ENCODE peak calls at places on chromosomes 11 and 22, in nine cellular contexts. One of them, this sample, is unnamed.

GRCh38 chr22:39634530-39635399 is 64.2 kb downstream of the CACNA1I start:
- ATAC-seq in right lobe of liver: no peak
- ATAC-seq in A549: peak
- ATAC-seq in heart left ventricle: no peak
- ATAC-seq in upper lobe of left lung: no peak
- ATAC-seq in GM12878: no peak
- ATAC-seq in HCT116: peak
- ATAC-seq in IMR-90: peak
- ATAC-seq in body of pancreas: no peak
- ATAC-seq in this sample: no peak

GRCh38 chr22:25038771-25039170 is 86.3 kb downstream of the KIAA1671 start:
- ATAC-seq in right lobe of liver: peak
- ATAC-seq in A549: no peak
- ATAC-seq in heart left ventricle: no peak
- ATAC-seq in upper lobe of left lung: no peak
- ATAC-seq in GM12878: no peak
- ATAC-seq in HCT116: no peak
- ATAC-seq in IMR-90: no peak
- ATAC-seq in body of pancreas: no peak
- ATAC-seq in this sample: no peak

GRCh38 chr11:117199061-117199915 is at the start of gene TAGLN:
- ATAC-seq in right lobe of liver: peak
- ATAC-seq in A549: peak
- ATAC-seq in heart left ventricle: peak
- ATAC-seq in upper lobe of left lung: peak
- ATAC-seq in GM12878: no peak
- ATAC-seq in HCT116: peak
- ATAC-seq in IMR-90: peak
- ATAC-seq in body of pancreas: peak
- ATAC-seq in this sample: peak

GRCh38 chr11:87301785-87302540 is 264.2 kb downstream of the TMEM135 start:
- ATAC-seq in right lobe of liver: no peak
- ATAC-seq in A549: no peak
- ATAC-seq in heart left ventricle: no peak
- ATAC-seq in upper lobe of left lung: peak
- ATAC-seq in GM12878: no peak
- ATAC-seq in HCT116: no peak
- ATAC-seq in IMR-90: no peak
- ATAC-seq in body of pancreas: no peak
- ATAC-seq in this sample: no peak

GRCh38 chr22:31530816-31531180 is 34.5 kb downstream of the SFI1 start:
- ATAC-seq in right lobe of liver: no peak
- ATAC-seq in A549: no peak
- ATAC-seq in heart left ventricle: no peak
- ATAC-seq in upper lobe of left lung: no peak
- ATAC-seq in GM12878: no peak
- ATAC-seq in HCT116: no peak
- ATAC-seq in IMR-90: peak
- ATAC-seq in body of pancreas: no peak
- ATAC-seq in this sample: peak

GRCh38 chr11:78526497-78527146 is 48.0 kb downstream of the NARS2 start:
- ATAC-seq in right lobe of liver: peak
- ATAC-seq in A549: no peak
- ATAC-seq in heart left ventricle: no peak
- ATAC-seq in upper lobe of left lung: no peak
- ATAC-seq in GM12878: no peak
- ATAC-seq in HCT116: no peak
- ATAC-seq in IMR-90: no peak
- ATAC-seq in body of pancreas: no peak
- ATAC-seq in this sample: no peak

GRCh38 chr11:84310261-84310660 is 1024.1 kb upstream of the CCDC90B start:
- ATAC-seq in right lobe of liver: no peak
- ATAC-seq in A549: no peak
- ATAC-seq in heart left ventricle: no peak
- ATAC-seq in upper lobe of left lung: no peak
- ATAC-seq in GM12878: no peak
- ATAC-seq in HCT116: no peak
- ATAC-seq in IMR-90: no peak
- ATAC-seq in body of pancreas: no peak
- ATAC-seq in this sample: no peak

GRCh38 chr11:35260342-35260985 is 121.5 kb downstream of the CD44 start:
- ATAC-seq in right lobe of liver: no peak
- ATAC-seq in A549: peak
- ATAC-seq in heart left ventricle: no peak
- ATAC-seq in upper lobe of left lung: peak
- ATAC-seq in GM12878: no peak
- ATAC-seq in HCT116: no peak
- ATAC-seq in IMR-90: peak
- ATAC-seq in body of pancreas: peak
- ATAC-seq in this sample: peak

GRCh38 chr11:134231958-134232674 is 7.6 kb downstream of the VPS26B start:
- ATAC-seq in right lobe of liver: peak
- ATAC-seq in A549: no peak
- ATAC-seq in heart left ventricle: no peak
- ATAC-seq in upper lobe of left lung: no peak
- ATAC-seq in GM12878: no peak
- ATAC-seq in HCT116: no peak
- ATAC-seq in IMR-90: no peak
- ATAC-seq in body of pancreas: no peak
- ATAC-seq in this sample: no peak

GRCh38 chr11:134176284-134176683 is 47.5 kb downstream of the NCAPD3 start:
- ATAC-seq in right lobe of liver: no peak
- ATAC-seq in A549: no peak
- ATAC-seq in heart left ventricle: peak
- ATAC-seq in upper lobe of left lung: no peak
- ATAC-seq in GM12878: no peak
- ATAC-seq in HCT116: no peak
- ATAC-seq in IMR-90: no peak
- ATAC-seq in body of pancreas: no peak
- ATAC-seq in this sample: no peak

GRCh38 chr11:71302534-71302909 is 50.1 kb upstream of the SHANK2 start:
- ATAC-seq in right lobe of liver: no peak
- ATAC-seq in A549: no peak
- ATAC-seq in heart left ventricle: no peak
- ATAC-seq in upper lobe of left lung: no peak
- ATAC-seq in GM12878: no peak
- ATAC-seq in HCT116: no peak
- ATAC-seq in IMR-90: no peak
- ATAC-seq in body of pancreas: no peak
- ATAC-seq in this sample: no peak

GRCh38 chr11:47987781-47988180 is 7.4 kb downstream of the PTPRJ start:
- ATAC-seq in right lobe of liver: no peak
- ATAC-seq in A549: no peak
- ATAC-seq in heart left ventricle: no peak
- ATAC-seq in upper lobe of left lung: peak
- ATAC-seq in GM12878: peak
- ATAC-seq in HCT116: no peak
- ATAC-seq in IMR-90: no peak
- ATAC-seq in body of pancreas: no peak
- ATAC-seq in this sample: no peak

GRCh38 chr22:26239561-26239960 is 70.3 kb downstream of the SEZ6L start:
- ATAC-seq in right lobe of liver: no peak
- ATAC-seq in A549: no peak
- ATAC-seq in heart left ventricle: no peak
- ATAC-seq in upper lobe of left lung: no peak
- ATAC-seq in GM12878: no peak
- ATAC-seq in HCT116: no peak
- ATAC-seq in IMR-90: no peak
- ATAC-seq in body of pancreas: no peak
- ATAC-seq in this sample: no peak

GRCh38 chr22:49760280-49760629 is 67.4 kb downstream of the BRD1 start:
- ATAC-seq in right lobe of liver: no peak
- ATAC-seq in A549: no peak
- ATAC-seq in heart left ventricle: no peak
- ATAC-seq in upper lobe of left lung: no peak
- ATAC-seq in GM12878: no peak
- ATAC-seq in HCT116: no peak
- ATAC-seq in IMR-90: no peak
- ATAC-seq in body of pancreas: no peak
- ATAC-seq in this sample: no peak

GRCh38 chr11:134554861-134555260 is 142.8 kb upstream of the B3GAT1 start:
- ATAC-seq in right lobe of liver: no peak
- ATAC-seq in A549: no peak
- ATAC-seq in heart left ventricle: no peak
- ATAC-seq in upper lobe of left lung: no peak
- ATAC-seq in GM12878: no peak
- ATAC-seq in HCT116: no peak
- ATAC-seq in IMR-90: no peak
- ATAC-seq in body of pancreas: no peak
- ATAC-seq in this sample: no peak

GRCh38 chr11:120125005-120125404 is 12.9 kb downstream of the TRIM29 start:
- ATAC-seq in right lobe of liver: no peak
- ATAC-seq in A549: peak
- ATAC-seq in heart left ventricle: no peak
- ATAC-seq in upper lobe of left lung: peak
- ATAC-seq in GM12878: peak
- ATAC-seq in HCT116: peak
- ATAC-seq in IMR-90: peak
- ATAC-seq in body of pancreas: no peak
- ATAC-seq in this sample: peak

GRCh38 chr11:73372371-73372993 is 3.7 kb upstream of the RELT start:
- ATAC-seq in right lobe of liver: no peak
- ATAC-seq in A549: peak
- ATAC-seq in heart left ventricle: peak
- ATAC-seq in upper lobe of left lung: no peak
- ATAC-seq in GM12878: no peak
- ATAC-seq in HCT116: peak
- ATAC-seq in IMR-90: no peak
- ATAC-seq in body of pancreas: no peak
- ATAC-seq in this sample: no peak

GRCh38 chr11:5618807-5619206 is 6.0 kb upstream of the TRIM34 start:
- ATAC-seq in right lobe of liver: no peak
- ATAC-seq in A549: no peak
- ATAC-seq in heart left ventricle: no peak
- ATAC-seq in upper lobe of left lung: no peak
- ATAC-seq in GM12878: no peak
- ATAC-seq in HCT116: no peak
- ATAC-seq in IMR-90: peak
- ATAC-seq in body of pancreas: no peak
- ATAC-seq in this sample: no peak

GRCh38 chr11:35227551-35228341 is 88.8 kb downstream of the CD44 start:
- ATAC-seq in right lobe of liver: peak
- ATAC-seq in A549: no peak
- ATAC-seq in heart left ventricle: no peak
- ATAC-seq in upper lobe of left lung: peak
- ATAC-seq in GM12878: no peak
- ATAC-seq in HCT116: no peak
- ATAC-seq in IMR-90: no peak
- ATAC-seq in body of pancreas: no peak
- ATAC-seq in this sample: peak

GRCh38 chr22:23212061-23213030 is 32.0 kb downstream of the BCR start:
- ATAC-seq in right lobe of liver: no peak
- ATAC-seq in A549: no peak
- ATAC-seq in heart left ventricle: no peak
- ATAC-seq in upper lobe of left lung: no peak
- ATAC-seq in GM12878: no peak
- ATAC-seq in HCT116: no peak
- ATAC-seq in IMR-90: no peak
- ATAC-seq in body of pancreas: no peak
- ATAC-seq in this sample: no peak
- H3K4me3 ChIP-seq in right lobe of liver: no peak
- H3K4me3 ChIP-seq in A549: no peak
- H3K4me3 ChIP-seq in heart left ventricle: no peak
- H3K4me3 ChIP-seq in upper lobe of left lung: no peak
- H3K4me3 ChIP-seq in GM12878: no peak
- H3K4me3 ChIP-seq in HCT116: no peak
- H3K4me3 ChIP-seq in IMR-90: no peak
- H3K4me3 ChIP-seq in body of pancreas: no peak
- H3K4me3 ChIP-seq in this sample: no peak

GRCh38 chr22:44029069-44029468 is 5.0 kb downstream of the PARVB start:
- ATAC-seq in right lobe of liver: no peak
- ATAC-seq in A549: no peak
- ATAC-seq in heart left ventricle: no peak
- ATAC-seq in upper lobe of left lung: no peak
- ATAC-seq in GM12878: no peak
- ATAC-seq in HCT116: no peak
- ATAC-seq in IMR-90: no peak
- ATAC-seq in body of pancreas: no peak
- ATAC-seq in this sample: no peak
- H3K27ac ChIP-seq in right lobe of liver: no peak
- H3K27ac ChIP-seq in A549: no peak
- H3K27ac ChIP-seq in heart left ventricle: peak
- H3K27ac ChIP-seq in upper lobe of left lung: peak
- H3K27ac ChIP-seq in GM12878: peak
- H3K27ac ChIP-seq in HCT116: no peak
- H3K27ac ChIP-seq in IMR-90: no peak
- H3K27ac ChIP-seq in body of pancreas: no peak
- H3K27ac ChIP-seq in this sample: peak

GRCh38 chr11:74695705-74696280 is 35.4 kb downstream of the CHRDL2 start:
- ATAC-seq in right lobe of liver: no peak
- ATAC-seq in A549: no peak
- ATAC-seq in heart left ventricle: no peak
- ATAC-seq in upper lobe of left lung: peak
- ATAC-seq in GM12878: no peak
- ATAC-seq in HCT116: no peak
- ATAC-seq in IMR-90: no peak
- ATAC-seq in body of pancreas: no peak
- ATAC-seq in this sample: no peak

GRCh38 chr11:74697722-74698121 is 33.5 kb downstream of the CHRDL2 start:
- ATAC-seq in right lobe of liver: peak
- ATAC-seq in A549: no peak
- ATAC-seq in heart left ventricle: no peak
- ATAC-seq in upper lobe of left lung: no peak
- ATAC-seq in GM12878: no peak
- ATAC-seq in HCT116: no peak
- ATAC-seq in IMR-90: no peak
- ATAC-seq in body of pancreas: peak
- ATAC-seq in this sample: no peak

GRCh38 chr11:74694536-74694935 is 36.7 kb downstream of the CHRDL2 start:
- ATAC-seq in right lobe of liver: no peak
- ATAC-seq in A549: no peak
- ATAC-seq in heart left ventricle: no peak
- ATAC-seq in upper lobe of left lung: no peak
- ATAC-seq in GM12878: no peak
- ATAC-seq in HCT116: peak
- ATAC-seq in IMR-90: no peak
- ATAC-seq in body of pancreas: no peak
- ATAC-seq in this sample: no peak

GRCh38 chr11:74696488-74696887 is 34.7 kb downstream of the CHRDL2 start:
- ATAC-seq in right lobe of liver: peak
- ATAC-seq in A549: peak
- ATAC-seq in heart left ventricle: peak
- ATAC-seq in upper lobe of left lung: peak
- ATAC-seq in GM12878: no peak
- ATAC-seq in HCT116: no peak
- ATAC-seq in IMR-90: peak
- ATAC-seq in body of pancreas: peak
- ATAC-seq in this sample: peak

GRCh38 chr11:74696932-74697687 is 34.1 kb downstream of the CHRDL2 start:
- ATAC-seq in right lobe of liver: peak
- ATAC-seq in A549: peak
- ATAC-seq in heart left ventricle: peak
- ATAC-seq in upper lobe of left lung: peak
- ATAC-seq in GM12878: peak
- ATAC-seq in HCT116: no peak
- ATAC-seq in IMR-90: peak
- ATAC-seq in body of pancreas: peak
- ATAC-seq in this sample: peak
- TF ChIP-seq POLR2A in right lobe of liver: peak
- TF ChIP-seq POLR2A in A549: no peak
- TF ChIP-seq POLR2A in heart left ventricle: no peak
- TF ChIP-seq POLR2A in upper lobe of left lung: no peak
- TF ChIP-seq POLR2A in GM12878: no peak
- TF ChIP-seq POLR2A in HCT116: no peak
- TF ChIP-seq POLR2A in IMR-90: peak
- TF ChIP-seq POLR2A in body of pancreas: peak
- TF ChIP-seq POLR2A in this sample: peak

GRCh38 chr11:121455115-121455514 is 2.3 kb upstream of the SORL1-AS1 start:
- ATAC-seq in right lobe of liver: no peak
- ATAC-seq in A549: no peak
- ATAC-seq in heart left ventricle: no peak
- ATAC-seq in upper lobe of left lung: no peak
- ATAC-seq in GM12878: peak
- ATAC-seq in HCT116: no peak
- ATAC-seq in IMR-90: no peak
- ATAC-seq in body of pancreas: no peak
- ATAC-seq in this sample: no peak
- H3K4me3 ChIP-seq in right lobe of liver: no peak
- H3K4me3 ChIP-seq in A549: no peak
- H3K4me3 ChIP-seq in heart left ventricle: no peak
- H3K4me3 ChIP-seq in upper lobe of left lung: no peak
- H3K4me3 ChIP-seq in GM12878: peak
- H3K4me3 ChIP-seq in HCT116: no peak
- H3K4me3 ChIP-seq in IMR-90: no peak
- H3K4me3 ChIP-seq in body of pancreas: no peak
- H3K4me3 ChIP-seq in this sample: no peak